ENCODE peak calls at places on chromosome 14, in eight cellular contexts. One of them, this sample, is unnamed. For H3K4me1, the result is how much of the 10 kb centered on the place peaks cover.

GRCh38 chr14:68716698-68717097 is 76.2 kb downstream of the ZFP36L1 start:
- DNase-seq in breast epithelium: no peak
- DNase-seq in kidney: no peak
- DNase-seq in endodermal cell: peak
- DNase-seq in ovary: no peak
- DNase-seq in heart right ventricle: no peak
- DNase-seq in neural progenitor cell: no peak
- DNase-seq in tibial artery: no peak
- DNase-seq in this sample: no peak

GRCh38 chr14:97159124-97159523 is 361.9 kb downstream of the VRK1 start:
- DNase-seq in breast epithelium: no peak
- DNase-seq in kidney: no peak
- DNase-seq in endodermal cell: no peak
- DNase-seq in ovary: no peak
- DNase-seq in heart right ventricle: no peak
- DNase-seq in neural progenitor cell: no peak
- DNase-seq in tibial artery: no peak
- DNase-seq in this sample: no peak

GRCh38 chr14:40004871-40005503 is 572.8 kb upstream of the FBXO33 start:
- DNase-seq in breast epithelium: no peak
- DNase-seq in kidney: no peak
- DNase-seq in endodermal cell: no peak
- DNase-seq in ovary: no peak
- DNase-seq in heart right ventricle: no peak
- DNase-seq in neural progenitor cell: no peak
- DNase-seq in tibial artery: no peak
- DNase-seq in this sample: no peak

GRCh38 chr14:23125006-23125405 is 6.0 kb upstream of the CEBPE start:
- DNase-seq in breast epithelium: no peak
- DNase-seq in kidney: no peak
- DNase-seq in endodermal cell: no peak
- DNase-seq in ovary: no peak
- DNase-seq in heart right ventricle: no peak
- DNase-seq in neural progenitor cell: no peak
- DNase-seq in tibial artery: no peak
- DNase-seq in this sample: no peak

GRCh38 chr14:64878775-64879634 is 702 bp downstream of the SPTB start:
- DNase-seq in breast epithelium: no peak
- DNase-seq in kidney: no peak
- DNase-seq in endodermal cell: peak
- DNase-seq in ovary: no peak
- DNase-seq in heart right ventricle: peak
- DNase-seq in neural progenitor cell: peak
- DNase-seq in tibial artery: no peak
- DNase-seq in this sample: peak

GRCh38 chr14:75986439-75986765 is 839 bp downstream of the IFT43 start:
- DNase-seq in breast epithelium: no peak
- DNase-seq in kidney: no peak
- DNase-seq in endodermal cell: no peak
- DNase-seq in ovary: no peak
- DNase-seq in heart right ventricle: no peak
- DNase-seq in neural progenitor cell: no peak
- DNase-seq in tibial artery: no peak
- DNase-seq in this sample: no peak

GRCh38 chr14:33851366-33851765 is 99.5 kb downstream of the EGLN3 start:
- DNase-seq in breast epithelium: no peak
- DNase-seq in kidney: no peak
- DNase-seq in endodermal cell: no peak
- DNase-seq in ovary: no peak
- DNase-seq in heart right ventricle: no peak
- DNase-seq in neural progenitor cell: no peak
- DNase-seq in tibial artery: no peak
- DNase-seq in this sample: no peak

GRCh38 chr14:97620071-97620470 is 822.9 kb downstream of the VRK1 start:
- DNase-seq in breast epithelium: no peak
- DNase-seq in kidney: no peak
- DNase-seq in endodermal cell: no peak
- DNase-seq in ovary: no peak
- DNase-seq in heart right ventricle: no peak
- DNase-seq in neural progenitor cell: no peak
- DNase-seq in tibial artery: no peak
- DNase-seq in this sample: no peak

GRCh38 chr14:70893842-70894237 is 13.4 kb upstream of the PCNX1 start:
- DNase-seq in breast epithelium: no peak
- DNase-seq in kidney: no peak
- DNase-seq in endodermal cell: no peak
- DNase-seq in ovary: no peak
- DNase-seq in heart right ventricle: no peak
- DNase-seq in neural progenitor cell: no peak
- DNase-seq in tibial artery: no peak
- DNase-seq in this sample: no peak

GRCh38 chr14:104563191-104563741 is 16.3 kb upstream of the C14orf180 start:
- DNase-seq in breast epithelium: no peak
- DNase-seq in kidney: peak
- DNase-seq in endodermal cell: no peak
- DNase-seq in ovary: no peak
- DNase-seq in heart right ventricle: peak
- DNase-seq in neural progenitor cell: no peak
- DNase-seq in tibial artery: no peak
- DNase-seq in this sample: no peak

GRCh38 chr14:53943751-53944083 is 12.9 kb downstream of the BMP4 start:
- DNase-seq in breast epithelium: no peak
- DNase-seq in kidney: no peak
- DNase-seq in endodermal cell: no peak
- DNase-seq in ovary: no peak
- DNase-seq in heart right ventricle: no peak
- DNase-seq in neural progenitor cell: no peak
- DNase-seq in tibial artery: no peak
- DNase-seq in this sample: no peak

GRCh38 chr14:104864267-104865068 is 600 bp upstream of the CEP170B start:
- DNase-seq in breast epithelium: peak
- DNase-seq in kidney: peak
- DNase-seq in endodermal cell: peak
- DNase-seq in ovary: peak
- DNase-seq in heart right ventricle: peak
- DNase-seq in neural progenitor cell: peak
- DNase-seq in tibial artery: no peak
- DNase-seq in this sample: peak

GRCh38 chr14:89572566-89573398 is 155.7 kb upstream of the FOXN3 start:
- DNase-seq in breast epithelium: no peak
- DNase-seq in kidney: no peak
- DNase-seq in endodermal cell: no peak
- DNase-seq in ovary: no peak
- DNase-seq in heart right ventricle: no peak
- DNase-seq in neural progenitor cell: no peak
- DNase-seq in tibial artery: no peak
- DNase-seq in this sample: no peak

DNA sequence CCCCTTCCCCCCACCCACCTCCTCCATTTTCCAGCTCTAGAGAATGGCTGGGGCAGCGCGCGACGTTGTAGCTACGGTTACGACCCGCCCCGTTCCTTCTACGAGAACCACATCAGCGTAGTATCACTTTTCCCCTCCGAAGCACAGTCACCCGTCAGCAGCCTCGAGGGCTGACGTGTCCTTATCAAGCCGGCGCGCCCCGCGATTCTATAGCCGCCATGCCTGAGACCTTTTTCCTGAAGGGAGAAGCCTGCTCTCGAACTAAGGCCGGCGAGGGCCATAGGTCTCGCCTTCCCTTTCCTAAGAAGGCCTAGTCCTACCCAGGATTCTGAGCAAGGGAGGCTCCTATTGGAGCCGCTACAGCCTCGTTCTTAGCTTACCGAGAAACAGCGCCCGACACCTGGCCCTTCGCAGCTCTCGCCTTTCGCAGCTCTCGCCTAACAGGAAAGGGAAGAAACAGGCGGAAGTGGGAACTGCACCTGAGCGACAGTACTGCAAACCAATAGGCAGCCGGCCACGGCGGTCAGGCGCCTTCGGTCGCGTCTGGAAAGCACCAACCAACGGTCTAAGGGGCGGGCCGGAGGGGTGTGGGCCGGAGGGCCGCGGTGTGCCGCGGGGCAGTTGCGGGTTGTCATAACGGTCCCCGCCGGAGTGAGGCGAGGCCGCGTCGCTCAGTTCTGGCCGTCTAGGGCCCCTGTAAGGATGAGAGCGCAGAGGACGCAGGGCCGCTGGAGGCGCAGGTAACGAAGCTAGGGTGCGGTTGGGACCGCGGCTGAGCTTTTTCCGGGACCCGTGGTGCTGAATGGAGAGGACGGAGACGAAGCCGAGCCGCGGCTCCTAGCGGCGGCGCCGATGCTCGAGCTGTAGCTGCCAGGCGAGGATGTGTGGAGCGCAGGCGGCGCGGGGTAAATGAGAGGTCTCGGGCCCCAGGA is at the start of the genes MGAT2 and RPL36AL:
- DNase-seq in breast epithelium: peak
- DNase-seq in kidney: peak
- DNase-seq in endodermal cell: peak
- DNase-seq in ovary: peak
- DNase-seq in heart right ventricle: peak
- DNase-seq in neural progenitor cell: peak
- DNase-seq in tibial artery: peak
- DNase-seq in this sample: peak
- TF ChIP-seq CTCF in breast epithelium: peak
- TF ChIP-seq CTCF in kidney: peak
- TF ChIP-seq CTCF in endodermal cell: peak
- TF ChIP-seq CTCF in ovary: peak
- TF ChIP-seq CTCF in heart right ventricle: peak
- TF ChIP-seq CTCF in neural progenitor cell: peak
- TF ChIP-seq CTCF in tibial artery: peak
- TF ChIP-seq CTCF in this sample: no peak

DNA sequence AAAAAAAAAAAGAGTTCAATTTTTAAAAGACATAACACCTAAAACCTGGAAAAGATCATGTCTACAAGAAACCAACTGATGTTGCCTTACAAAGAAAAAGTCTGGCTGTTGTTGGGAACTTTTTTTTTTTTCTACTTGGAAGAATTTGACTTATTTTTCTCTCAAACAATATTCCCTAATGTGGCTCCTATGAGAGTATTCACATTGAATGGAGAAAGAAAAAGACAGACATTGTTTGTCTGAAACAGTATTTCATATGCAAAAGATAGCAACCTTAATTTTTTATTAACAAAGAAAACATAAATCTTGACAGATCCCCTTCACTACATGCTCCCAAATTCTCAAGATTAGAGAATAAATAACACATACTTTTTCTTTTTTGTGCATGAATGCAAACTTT is 5.0 kb upstream of the OTX2 start:
- DNase-seq in breast epithelium: no peak
- DNase-seq in kidney: no peak
- DNase-seq in endodermal cell: no peak
- DNase-seq in ovary: no peak
- DNase-seq in heart right ventricle: no peak
- DNase-seq in neural progenitor cell: no peak
- DNase-seq in tibial artery: no peak
- DNase-seq in this sample: no peak
- H3K4me1 ChIP-seq in breast epithelium: under half
- H3K4me1 ChIP-seq in kidney: under half
- H3K4me1 ChIP-seq in endodermal cell: under half
- H3K4me1 ChIP-seq in ovary: under half
- H3K4me1 ChIP-seq in heart right ventricle: under half
- H3K4me1 ChIP-seq in neural progenitor cell: half or more
- H3K4me1 ChIP-seq in tibial artery: under half
- H3K4me1 ChIP-seq in this sample: under half

DNA sequence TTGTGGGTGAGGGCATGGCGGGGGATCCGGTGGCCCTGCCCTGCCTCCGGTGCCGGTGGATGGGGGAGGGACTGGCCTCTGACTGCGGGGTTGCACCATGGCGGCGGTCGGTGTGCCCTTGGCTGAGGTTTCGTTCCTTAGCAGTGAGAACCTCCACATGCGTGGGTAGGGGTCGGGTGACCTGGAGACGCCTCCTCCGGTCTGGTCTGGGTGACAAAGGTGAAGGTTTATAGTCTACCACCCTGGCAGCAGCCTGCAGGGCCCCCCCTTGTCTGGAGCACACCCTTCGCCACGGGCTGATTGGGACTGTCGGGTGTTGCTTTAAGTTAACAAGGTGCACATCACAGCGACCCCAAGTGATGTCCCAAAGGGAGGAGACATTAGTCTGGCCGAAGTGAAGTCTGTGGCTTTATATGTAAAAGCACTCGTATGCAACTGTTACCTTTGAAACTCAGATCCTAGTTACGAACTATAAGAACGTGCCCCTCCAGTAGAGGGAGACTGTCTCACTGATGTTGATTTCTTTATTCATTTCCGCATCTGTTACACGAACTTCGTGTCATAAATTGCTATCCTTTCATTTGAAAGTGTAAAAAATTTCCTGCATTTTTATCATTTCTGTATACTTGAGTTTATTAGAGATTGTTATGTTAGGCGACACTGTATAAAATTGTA is 74.4 kb downstream of the WDR20 start:
- DNase-seq in breast epithelium: no peak
- DNase-seq in kidney: peak
- DNase-seq in endodermal cell: peak
- DNase-seq in ovary: no peak
- DNase-seq in heart right ventricle: no peak
- DNase-seq in neural progenitor cell: no peak
- DNase-seq in tibial artery: no peak
- DNase-seq in this sample: no peak
- TF ChIP-seq CTCF in breast epithelium: no peak
- TF ChIP-seq CTCF in kidney: no peak
- TF ChIP-seq CTCF in endodermal cell: peak
- TF ChIP-seq CTCF in ovary: no peak
- TF ChIP-seq CTCF in heart right ventricle: no peak
- TF ChIP-seq CTCF in neural progenitor cell: peak
- TF ChIP-seq CTCF in tibial artery: no peak
- TF ChIP-seq CTCF in this sample: no peak

GRCh38 chr14:95547272-95547625 is 12.4 kb downstream of the GLRX5 start:
- DNase-seq in breast epithelium: peak
- DNase-seq in kidney: no peak
- DNase-seq in endodermal cell: peak
- DNase-seq in ovary: no peak
- DNase-seq in heart right ventricle: no peak
- DNase-seq in neural progenitor cell: no peak
- DNase-seq in tibial artery: no peak
- DNase-seq in this sample: no peak
- H3K4me1 ChIP-seq in breast epithelium: under half
- H3K4me1 ChIP-seq in kidney: under half
- H3K4me1 ChIP-seq in endodermal cell: under half
- H3K4me1 ChIP-seq in ovary: under half
- H3K4me1 ChIP-seq in heart right ventricle: under half
- H3K4me1 ChIP-seq in neural progenitor cell: under half
- H3K4me1 ChIP-seq in tibial artery: under half
- H3K4me1 ChIP-seq in this sample: under half

This sample was measured in pancreas.